ENCODE peak calls at places on chromosome 4, in eight cellular contexts. One of them, this sample, is unnamed.

GRCh38 chr4:66048861-66049260 is 378.6 kb upstream of the EPHA5 start:
- DNase-seq in cardiac fibroblast: peak
- DNase-seq in NB4: no peak
- DNase-seq in Peyer's patch: no peak
- DNase-seq in left lung: no peak
- DNase-seq in CD8-positive, alpha-beta T cell: no peak
- DNase-seq in mucosa of descending colon: no peak
- DNase-seq in kidney: no peak
- DNase-seq in this sample: no peak

GRCh38 chr4:141417387-141417786 is 196.7 kb downstream of the ZNF330 start:
- DNase-seq in cardiac fibroblast: peak
- DNase-seq in NB4: no peak
- DNase-seq in Peyer's patch: no peak
- DNase-seq in left lung: no peak
- DNase-seq in CD8-positive, alpha-beta T cell: no peak
- DNase-seq in mucosa of descending colon: no peak
- DNase-seq in kidney: no peak
- DNase-seq in this sample: no peak

GRCh38 chr4:93834371-93835066 is 6.0 kb downstream of the ATOH1 start:
- DNase-seq in cardiac fibroblast: no peak
- DNase-seq in NB4: peak
- DNase-seq in Peyer's patch: no peak
- DNase-seq in left lung: peak
- DNase-seq in CD8-positive, alpha-beta T cell: no peak
- DNase-seq in mucosa of descending colon: no peak
- DNase-seq in kidney: peak
- DNase-seq in this sample: no peak

GRCh38 chr4:99640676-99641075 is 17.0 kb downstream of the C4orf54 start:
- DNase-seq in cardiac fibroblast: peak
- DNase-seq in NB4: no peak
- DNase-seq in Peyer's patch: no peak
- DNase-seq in left lung: no peak
- DNase-seq in CD8-positive, alpha-beta T cell: no peak
- DNase-seq in mucosa of descending colon: no peak
- DNase-seq in kidney: no peak
- DNase-seq in this sample: no peak

GRCh38 chr4:56552273-56552672 is 46.7 kb downstream of the ARL9 start:
- DNase-seq in cardiac fibroblast: no peak
- DNase-seq in NB4: no peak
- DNase-seq in Peyer's patch: no peak
- DNase-seq in left lung: no peak
- DNase-seq in CD8-positive, alpha-beta T cell: no peak
- DNase-seq in mucosa of descending colon: no peak
- DNase-seq in kidney: no peak
- DNase-seq in this sample: no peak

GRCh38 chr4:6357476-6357875 is 87.8 kb downstream of the WFS1 start:
- DNase-seq in cardiac fibroblast: no peak
- DNase-seq in NB4: no peak
- DNase-seq in Peyer's patch: no peak
- DNase-seq in left lung: peak
- DNase-seq in CD8-positive, alpha-beta T cell: no peak
- DNase-seq in mucosa of descending colon: no peak
- DNase-seq in kidney: no peak
- DNase-seq in this sample: no peak

GRCh38 chr4:25351777-25352421 is 25.2 kb upstream of the ANAPC4 start:
- DNase-seq in cardiac fibroblast: peak
- DNase-seq in NB4: no peak
- DNase-seq in Peyer's patch: no peak
- DNase-seq in left lung: no peak
- DNase-seq in CD8-positive, alpha-beta T cell: no peak
- DNase-seq in mucosa of descending colon: no peak
- DNase-seq in kidney: no peak
- DNase-seq in this sample: no peak

GRCh38 chr4:24686866-24687672 is 102.7 kb upstream of the DHX15 start:
- DNase-seq in cardiac fibroblast: peak
- DNase-seq in NB4: peak
- DNase-seq in Peyer's patch: no peak
- DNase-seq in left lung: no peak
- DNase-seq in CD8-positive, alpha-beta T cell: no peak
- DNase-seq in mucosa of descending colon: no peak
- DNase-seq in kidney: no peak
- DNase-seq in this sample: no peak

GRCh38 chr4:75634281-75634680 is 4.0 kb upstream of the CDKL2 start:
- DNase-seq in cardiac fibroblast: peak
- DNase-seq in NB4: no peak
- DNase-seq in Peyer's patch: no peak
- DNase-seq in left lung: no peak
- DNase-seq in CD8-positive, alpha-beta T cell: no peak
- DNase-seq in mucosa of descending colon: no peak
- DNase-seq in kidney: no peak
- DNase-seq in this sample: no peak

GRCh38 chr4:174156239-174156826 is 127.1 kb downstream of the FBXO8 start:
- DNase-seq in cardiac fibroblast: peak
- DNase-seq in NB4: peak
- DNase-seq in Peyer's patch: no peak
- DNase-seq in left lung: no peak
- DNase-seq in CD8-positive, alpha-beta T cell: no peak
- DNase-seq in mucosa of descending colon: no peak
- DNase-seq in kidney: no peak
- DNase-seq in this sample: no peak

GRCh38 chr4:15162465-15163283 is 160.4 kb downstream of the CPEB2 start:
- DNase-seq in cardiac fibroblast: peak
- DNase-seq in NB4: peak
- DNase-seq in Peyer's patch: no peak
- DNase-seq in left lung: no peak
- DNase-seq in CD8-positive, alpha-beta T cell: no peak
- DNase-seq in mucosa of descending colon: no peak
- DNase-seq in kidney: no peak
- DNase-seq in this sample: no peak

GRCh38 chr4:169399976-169400767 is 129.4 kb upstream of the SH3RF1 start:
- DNase-seq in cardiac fibroblast: no peak
- DNase-seq in NB4: no peak
- DNase-seq in Peyer's patch: no peak
- DNase-seq in left lung: no peak
- DNase-seq in CD8-positive, alpha-beta T cell: no peak
- DNase-seq in mucosa of descending colon: no peak
- DNase-seq in kidney: no peak
- DNase-seq in this sample: no peak

GRCh38 chr4:10085386-10085785 is 31.2 kb downstream of the WDR1 start:
- DNase-seq in cardiac fibroblast: no peak
- DNase-seq in NB4: no peak
- DNase-seq in Peyer's patch: no peak
- DNase-seq in left lung: no peak
- DNase-seq in CD8-positive, alpha-beta T cell: no peak
- DNase-seq in mucosa of descending colon: peak
- DNase-seq in kidney: peak
- DNase-seq in this sample: peak

GRCh38 chr4:8594097-8595038 is 1.8 kb downstream of the CPZ start:
- DNase-seq in cardiac fibroblast: peak
- DNase-seq in NB4: peak
- DNase-seq in Peyer's patch: no peak
- DNase-seq in left lung: peak
- DNase-seq in CD8-positive, alpha-beta T cell: no peak
- DNase-seq in mucosa of descending colon: peak
- DNase-seq in kidney: peak
- DNase-seq in this sample: no peak

GRCh38 chr4:169272265-169272886 is 1.6 kb upstream of the SH3RF1 start:
- DNase-seq in cardiac fibroblast: peak
- DNase-seq in NB4: no peak
- DNase-seq in Peyer's patch: no peak
- DNase-seq in left lung: no peak
- DNase-seq in CD8-positive, alpha-beta T cell: no peak
- DNase-seq in mucosa of descending colon: no peak
- DNase-seq in kidney: no peak
- DNase-seq in this sample: no peak

GRCh38 chr4:132488555-132488954 is 660.5 kb upstream of the PCDH10 start:
- DNase-seq in cardiac fibroblast: no peak
- DNase-seq in NB4: no peak
- DNase-seq in Peyer's patch: no peak
- DNase-seq in left lung: no peak
- DNase-seq in CD8-positive, alpha-beta T cell: no peak
- DNase-seq in mucosa of descending colon: no peak
- DNase-seq in kidney: no peak
- DNase-seq in this sample: no peak

GRCh38 chr4:15131551-15131950 is 129.3 kb downstream of the CPEB2 start:
- DNase-seq in cardiac fibroblast: peak
- DNase-seq in NB4: peak
- DNase-seq in Peyer's patch: no peak
- DNase-seq in left lung: peak
- DNase-seq in CD8-positive, alpha-beta T cell: no peak
- DNase-seq in mucosa of descending colon: no peak
- DNase-seq in kidney: no peak
- DNase-seq in this sample: no peak

GRCh38 chr4:4991541-4992099 is 27.6 kb downstream of the CYTL1 start:
- DNase-seq in cardiac fibroblast: no peak
- DNase-seq in NB4: no peak
- DNase-seq in Peyer's patch: no peak
- DNase-seq in left lung: no peak
- DNase-seq in CD8-positive, alpha-beta T cell: no peak
- DNase-seq in mucosa of descending colon: no peak
- DNase-seq in kidney: no peak
- DNase-seq in this sample: no peak

DNA sequence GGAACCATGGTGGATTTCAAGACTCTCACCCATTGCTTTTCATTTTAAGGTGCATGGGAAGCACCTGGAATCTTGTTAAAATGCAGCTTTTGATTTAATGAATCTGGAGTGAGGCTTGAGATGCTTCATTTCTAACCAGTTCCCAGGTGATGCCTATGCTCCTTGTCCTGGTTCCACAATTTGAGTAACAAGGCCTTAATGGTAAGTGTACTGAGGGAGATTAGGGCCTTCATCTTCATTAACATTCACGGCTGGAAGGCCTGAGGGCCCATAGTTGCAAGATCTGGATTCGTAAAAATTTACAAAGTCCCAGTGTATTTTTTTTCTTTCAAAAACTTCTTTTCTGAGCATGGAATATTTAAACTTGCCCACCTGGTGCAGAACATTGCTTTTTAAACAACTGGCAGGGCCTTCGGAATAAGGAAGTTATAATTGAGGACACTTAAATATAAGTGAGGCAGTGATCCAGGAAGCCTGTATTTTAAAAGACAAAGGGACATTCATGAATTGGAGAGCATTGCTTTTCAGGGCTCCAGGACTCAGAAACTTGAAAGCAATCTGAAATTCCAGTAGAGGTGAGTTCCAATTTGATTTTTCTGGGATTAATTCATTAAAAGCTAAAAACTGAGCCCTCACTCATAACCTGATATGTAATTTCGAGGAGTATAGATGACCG is 77.8 kb downstream of the NPNT start:
- DNase-seq in cardiac fibroblast: no peak
- DNase-seq in NB4: no peak
- DNase-seq in Peyer's patch: no peak
- DNase-seq in left lung: no peak
- DNase-seq in CD8-positive, alpha-beta T cell: no peak
- DNase-seq in mucosa of descending colon: no peak
- DNase-seq in kidney: no peak
- DNase-seq in this sample: no peak
- TF ChIP-seq CTCF in cardiac fibroblast: no peak
- TF ChIP-seq CTCF in NB4: no peak
- TF ChIP-seq CTCF in Peyer's patch: no peak
- TF ChIP-seq CTCF in left lung: no peak
- TF ChIP-seq CTCF in CD8-positive, alpha-beta T cell: no peak
- TF ChIP-seq CTCF in mucosa of descending colon: no peak
- TF ChIP-seq CTCF in kidney: no peak
- TF ChIP-seq CTCF in this sample: no peak

GRCh38 chr4:116878280-116878679 is 207.1 kb downstream of the TRAM1L1 start:
- DNase-seq in cardiac fibroblast: no peak
- DNase-seq in NB4: no peak
- DNase-seq in Peyer's patch: no peak
- DNase-seq in left lung: no peak
- DNase-seq in CD8-positive, alpha-beta T cell: no peak
- DNase-seq in mucosa of descending colon: no peak
- DNase-seq in kidney: no peak
- DNase-seq in this sample: no peak

GRCh38 chr4:116870667-116871066 is 214.7 kb downstream of the TRAM1L1 start:
- DNase-seq in cardiac fibroblast: no peak
- DNase-seq in NB4: no peak
- DNase-seq in Peyer's patch: no peak
- DNase-seq in left lung: no peak
- DNase-seq in CD8-positive, alpha-beta T cell: no peak
- DNase-seq in mucosa of descending colon: no peak
- DNase-seq in kidney: no peak
- DNase-seq in this sample: no peak

GRCh38 chr4:116877069-116877468 is 208.3 kb downstream of the TRAM1L1 start:
- DNase-seq in cardiac fibroblast: no peak
- DNase-seq in NB4: no peak
- DNase-seq in Peyer's patch: no peak
- DNase-seq in left lung: no peak
- DNase-seq in CD8-positive, alpha-beta T cell: no peak
- DNase-seq in mucosa of descending colon: no peak
- DNase-seq in kidney: no peak
- DNase-seq in this sample: no peak

GRCh38 chr4:116872941-116873340 is 212.4 kb downstream of the TRAM1L1 start:
- DNase-seq in cardiac fibroblast: no peak
- DNase-seq in NB4: no peak
- DNase-seq in Peyer's patch: no peak
- DNase-seq in left lung: no peak
- DNase-seq in CD8-positive, alpha-beta T cell: no peak
- DNase-seq in mucosa of descending colon: no peak
- DNase-seq in kidney: no peak
- DNase-seq in this sample: no peak

GRCh38 chr4:116872308-116872707 is 213.1 kb downstream of the TRAM1L1 start:
- DNase-seq in cardiac fibroblast: no peak
- DNase-seq in NB4: no peak
- DNase-seq in Peyer's patch: no peak
- DNase-seq in left lung: no peak
- DNase-seq in CD8-positive, alpha-beta T cell: no peak
- DNase-seq in mucosa of descending colon: no peak
- DNase-seq in kidney: no peak
- DNase-seq in this sample: no peak
- TF ChIP-seq CTCF in cardiac fibroblast: no peak
- TF ChIP-seq CTCF in NB4: no peak
- TF ChIP-seq CTCF in Peyer's patch: no peak
- TF ChIP-seq CTCF in left lung: no peak
- TF ChIP-seq CTCF in CD8-positive, alpha-beta T cell: no peak
- TF ChIP-seq CTCF in mucosa of descending colon: no peak
- TF ChIP-seq CTCF in kidney: no peak
- TF ChIP-seq CTCF in this sample: no peak

GRCh38 chr4:139740121-139740520 is 74.5 kb downstream of the MGST2 start:
- DNase-seq in cardiac fibroblast: no peak
- DNase-seq in NB4: no peak
- DNase-seq in Peyer's patch: no peak
- DNase-seq in left lung: no peak
- DNase-seq in CD8-positive, alpha-beta T cell: no peak
- DNase-seq in mucosa of descending colon: no peak
- DNase-seq in kidney: no peak
- DNase-seq in this sample: no peak
- TF ChIP-seq CTCF in cardiac fibroblast: no peak
- TF ChIP-seq CTCF in NB4: no peak
- TF ChIP-seq CTCF in Peyer's patch: no peak
- TF ChIP-seq CTCF in left lung: no peak
- TF ChIP-seq CTCF in CD8-positive, alpha-beta T cell: no peak
- TF ChIP-seq CTCF in mucosa of descending colon: no peak
- TF ChIP-seq CTCF in kidney: no peak
- TF ChIP-seq CTCF in this sample: no peak

DNA sequence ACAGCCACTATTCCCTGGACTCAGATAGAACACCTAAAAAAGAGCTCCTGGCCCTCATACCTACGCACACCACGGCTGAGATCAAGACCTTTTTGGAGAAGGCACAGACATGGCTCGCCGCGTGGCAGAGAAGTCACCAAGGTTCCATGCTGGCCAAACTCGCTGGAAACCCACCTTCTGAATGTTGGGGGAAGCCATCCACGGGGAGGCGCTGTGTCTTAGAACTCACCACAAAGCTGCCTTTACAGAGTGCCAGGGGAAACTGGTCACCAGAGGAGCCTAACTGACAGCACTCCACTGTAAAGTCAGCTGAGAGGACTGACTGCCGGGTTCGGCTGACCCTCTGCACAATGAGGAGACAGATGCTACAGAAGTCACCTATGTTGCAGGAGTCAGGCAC is 97.9 kb downstream of the NEUROG2 start:
- DNase-seq in cardiac fibroblast: no peak
- DNase-seq in NB4: no peak
- DNase-seq in Peyer's patch: no peak
- DNase-seq in left lung: no peak
- DNase-seq in CD8-positive, alpha-beta T cell: no peak
- DNase-seq in mucosa of descending colon: no peak
- DNase-seq in kidney: no peak
- DNase-seq in this sample: no peak
- TF ChIP-seq CTCF in cardiac fibroblast: no peak
- TF ChIP-seq CTCF in NB4: no peak
- TF ChIP-seq CTCF in Peyer's patch: no peak
- TF ChIP-seq CTCF in left lung: no peak
- TF ChIP-seq CTCF in CD8-positive, alpha-beta T cell: no peak
- TF ChIP-seq CTCF in mucosa of descending colon: no peak
- TF ChIP-seq CTCF in kidney: no peak
- TF ChIP-seq CTCF in this sample: no peak

This sample was measured in CD14-positive monocyte.